ENCODE peak calls at places on chromosomes 12 and 14, in eight cellular contexts. M is head of caudate nucleus; Z is CD8-positive, alpha-beta T cell; D is transverse colon; Y is endodermal cell; H is HCT116; R is AG10803; F is mesendoderm. B is an unnamed sample.
A peak's percentile ranks its signal among the peaks of the same experiment; 100 is the strongest.

GRCh38 chr14:74135386-74135785 is 50.6 kb downstream of the LIN52 start:
- DNase-seq in F (no peak), M (no peak), H (no peak), D (no peak), Z (no peak), R (peak; percentile 46), Y (no peak), B (no peak)

GRCh38 chr12:6276936-6277615 is 33.4 kb upstream of the PLEKHG6 start:
- DNase-seq in R (no peak), Y (peak; percentile 88), M (no peak), F (peak; percentile 85), H (no peak), D (peak; percentile 43), Z (no peak), B (no peak)

GRCh38 chr12:89752331-89752730 is 43.7 kb upstream of the ATP2B1 start:
- DNase-seq in D (no peak), Y (no peak), M (no peak), F (no peak), R (no peak), H (no peak), Z (no peak), B (no peak)

GRCh38 chr12:87266305-87266704 is 762.9 kb downstream of the C12orf50 start:
- DNase-seq in D (no peak), Y (no peak), F (peak; percentile 27), H (no peak), M (no peak), R (no peak), Z (no peak), B (no peak)

GRCh38 chr12:52949413-52950331 is 754 bp downstream of the KRT18 start:
- DNase-seq in Z (no peak), D (peak; percentile 85), H (peak; percentile 84), R (peak; percentile 81), F (peak; percentile 96), M (no peak), Y (peak; percentile 92), B (peak; percentile 78)

GRCh38 chr12:56487448-56488040 is 417 bp downstream of the GLS2 start:
- DNase-seq in D (peak; percentile 52), H (no peak), Y (peak; percentile 90), R (no peak), F (peak; percentile 58), M (peak; percentile 25), Z (peak; percentile 64), B (peak; percentile 73)

GRCh38 chr12:12715459-12716150 is 1.6 kb upstream of the CDKN1B start:
- DNase-seq in M (peak; percentile 32), Y (peak; percentile 64), D (peak; percentile 62), Z (peak; percentile 63), F (no peak), R (no peak), H (no peak), B (peak; percentile 12)

GRCh38 chr14:26621366-26621765 is 23.5 kb upstream of the NOVA1 start:
- DNase-seq in D (no peak), Y (no peak), Z (no peak), F (no peak), M (no peak), H (no peak), R (no peak), B (no peak)

GRCh38 chr14:74973003-74973614 is 17.7 kb upstream of the PGF start:
- DNase-seq in Y (peak; percentile 66), F (no peak), M (no peak), Z (peak; percentile 61), H (no peak), D (peak; percentile 28), R (no peak), B (peak; percentile 41)

GRCh38 chr12:76720068-76720467 is 43.8 kb upstream of the ZDHHC17 start:
- DNase-seq in F (peak; percentile 80), H (no peak), Y (no peak), M (no peak), R (peak; percentile 61), Z (no peak), D (no peak), B (no peak)

GRCh38 chr12:53751336-53752191 is at the start of gene CISTR:
- DNase-seq in R (no peak), M (no peak), D (peak; percentile 35), H (no peak), Z (peak; percentile 70), F (peak; percentile 28), Y (peak; percentile 81), B (peak; percentile 86)

GRCh38 chr14:85531141-85531593 is 1.2 kb downstream of the FLRT2 start:
- DNase-seq in F (peak; percentile 91), M (peak; percentile 8), D (no peak), H (no peak), Z (no peak), R (peak; percentile 84), Y (peak; percentile 90), B (peak; percentile 80)

GRCh38 chr14:103056322-103057027 is 874 bp downstream of the CDC42BPB start:
- DNase-seq in D (peak; percentile 76), Y (peak; percentile 90), R (peak; percentile 64), H (no peak), Z (no peak), M (no peak), F (peak; percentile 87), B (peak; percentile 92)

GRCh38 chr12:75878382-75878720 is 153.2 kb downstream of the PHLDA1 start:
- DNase-seq in H (no peak), R (peak; percentile 47), D (no peak), M (no peak), F (peak; percentile 60), Y (no peak), Z (no peak), B (peak; percentile 42)

GRCh38 chr12:132439333-132439904 is 50.5 kb upstream of the FBRSL1 start:
- DNase-seq in Y (no peak), M (no peak), H (no peak), F (no peak), Z (peak; percentile 62), R (no peak), D (no peak), B (no peak)

GRCh38 chr12:12433203-12433731 is 76.4 kb downstream of the BORCS5 start:
- DNase-seq in Y (no peak), H (no peak), D (no peak), M (no peak), F (no peak), Z (no peak), R (no peak), B (no peak)

GRCh38 chr12:54033106-54033979 is 493 bp downstream of the HOXC5 start:
- DNase-seq in Z (no peak), H (no peak), R (peak; percentile 61), F (no peak), D (no peak), Y (peak; percentile 78), M (no peak), B (peak; percentile 96)

GRCh38 chr12:96015672-96016071 is 19.5 kb upstream of the HAL start:
- DNase-seq in D (no peak), F (peak; percentile 59), H (no peak), M (no peak), Z (no peak), R (peak; percentile 36), Y (peak; percentile 85), B (peak; percentile 72)

GRCh38 chr12:5872745-5873144 is 72.3 kb downstream of the ANO2 start:
- DNase-seq in M (no peak), D (no peak), R (peak; percentile 35), H (peak; percentile 16), F (peak; percentile 49), Y (peak; percentile 67), Z (no peak), B (peak; percentile 66)

GRCh38 chr12:55847033-55847432 is 4.3 kb upstream of the MMP19 start:
- DNase-seq in H (no peak), M (no peak), R (peak; percentile 81), Z (no peak), Y (no peak), D (no peak), F (no peak), B (no peak)

GRCh38 chr12:131795688-131796410 is 32.3 kb upstream of the MMP17 start:
- DNase-seq in H (no peak), Z (no peak), M (no peak), F (peak; percentile 75), Y (peak; percentile 78), R (no peak), D (no peak), B (peak; percentile 45)

GRCh38 chr14:105500726-105501101 is 9.7 kb downstream of the TEDC1 start:
- DNase-seq in Z (no peak), D (no peak), F (no peak), Y (no peak), R (no peak), M (no peak), H (no peak), B (no peak)

GRCh38 chr14:51824191-51824590 is 36.2 kb upstream of the GNG2 start:
- DNase-seq in Z (no peak), R (peak; percentile 51), D (no peak), M (no peak), Y (no peak), H (no peak), F (no peak), B (no peak)

GRCh38 chr12:39467432-39467870 is 24.5 kb upstream of the KIF21A start:
- DNase-seq in Z (no peak), Y (no peak), M (no peak), F (no peak), R (no peak), H (no peak), D (no peak), B (no peak)

GRCh38 chr12:7032990-7033389 is 14.7 kb upstream of the LPCAT3 start:
- DNase-seq in D (no peak), H (no peak), M (no peak), Y (no peak), F (no peak), R (no peak), Z (no peak), B (no peak)

GRCh38 chr12:2739069-2739468 is 55.7 kb upstream of the FKBP4 start:
- DNase-seq in Z (no peak), D (no peak), F (no peak), H (no peak), M (no peak), R (no peak), Y (no peak), B (no peak)

GRCh38 chr14:98564541-98564940 is 707.5 kb downstream of the BCL11B start:
- DNase-seq in D (no peak), Y (no peak), M (no peak), Z (no peak), R (no peak), H (no peak), F (no peak), B (no peak)

GRCh38 chr12:58787021-58787760 is 133.1 kb downstream of the LRIG3 start:
- DNase-seq in R (no peak), Z (no peak), M (no peak), D (no peak), H (no peak), F (no peak), Y (no peak), B (peak; percentile 60)

GRCh38 chr12:6086316-6086715 is 38.2 kb downstream of the VWF start:
- DNase-seq in Y (peak; percentile 44), D (no peak), Z (no peak), F (no peak), R (no peak), M (no peak), H (no peak), B (no peak)

GRCh38 chr12:85016423-85016822 is 19.7 kb downstream of the TSPAN19 start:
- DNase-seq in R (peak; percentile 95), Z (no peak), M (peak; percentile 8), Y (no peak), F (peak; percentile 8), H (peak; percentile 91), D (no peak), B (no peak)

GRCh38 chr12:121576851-121577391 is 3.9 kb downstream of the KDM2B start:
- DNase-seq in M (no peak), D (no peak), F (peak; percentile 97), H (no peak), Z (no peak), Y (peak; percentile 97), R (peak; percentile 94), B (peak; percentile 57)

GRCh38 chr14:52142504-52142903 is 73.6 kb upstream of the NID2 start:
- DNase-seq in Z (no peak), R (no peak), F (no peak), M (no peak), Y (no peak), D (no peak), H (no peak), B (no peak)

GRCh38 chr12:121911824-121912585 is 6.4 kb upstream of the CFAP251 start:
- DNase-seq in Z (no peak), F (no peak), Y (peak; percentile 36), H (no peak), D (no peak), M (no peak), R (no peak), B (no peak)